ENCODE peak calls at places on chromosomes 3 and 15, in nine cellular contexts. P is breast epithelium; M is lung; S is CD8-positive, alpha-beta T cell; K is aorta; T is IMR-90; G is heart left ventricle; I is mesendoderm; V is testis. C is an unnamed sample. For H3K4me1, the result is how much of the 10 kb centered on the place peaks cover.

GRCh38 chr3:29384640-29385039 is 103.8 kb downstream of the RBMS3 start:
- DNase-seq in P (peak), I (peak), K (peak), T (peak), S (no peak), M (no peak), V (no peak), G (peak), C (peak)

GRCh38 chr3:22960326-22960984 is 242.7 kb upstream of the UBE2E2 start:
- DNase-seq in T (peak), K (peak), P (no peak), S (no peak), I (peak), G (no peak), V (peak), M (peak), C (peak)

GRCh38 chr15:46344115-46344749 is 709.4 kb downstream of the SQOR start:
- DNase-seq in P (no peak), K (no peak), I (peak), T (no peak), V (no peak), G (no peak), S (no peak), M (no peak), C (no peak)

GRCh38 chr3:162142511-162142910 is 645.9 kb downstream of the OTOL1 start:
- DNase-seq in I (no peak), M (no peak), K (no peak), S (no peak), P (no peak), T (peak), G (no peak), V (no peak), C (no peak)

GRCh38 chr15:58522391-58522790 is 90.6 kb downstream of the LIPC start:
- DNase-seq in T (no peak), V (no peak), K (peak), M (no peak), S (no peak), P (no peak), G (peak), I (no peak), C (no peak)

GRCh38 chr3:170863768-170864167 is 6.2 kb downstream of the RPL22L1 start:
- DNase-seq in I (no peak), P (no peak), M (no peak), V (no peak), K (no peak), S (no peak), G (no peak), T (no peak), C (no peak)

GRCh38 chr3:186108106-186108940 is 566 bp downstream of the ETV5 start:
- DNase-seq in T (peak), M (no peak), K (peak), I (peak), S (peak), V (peak), G (peak), P (no peak), C (peak)

GRCh38 chr3:61901986-61902385 is 340.6 kb downstream of the PTPRG start:
- DNase-seq in V (no peak), T (no peak), P (no peak), K (no peak), S (no peak), I (no peak), G (no peak), M (no peak), C (no peak)

GRCh38 chr15:74203914-74204431 is 1.4 kb upstream of the STRA6 start:
- DNase-seq in V (peak), T (peak), I (peak), M (no peak), S (no peak), K (peak), G (no peak), P (peak), C (peak)

DNA sequence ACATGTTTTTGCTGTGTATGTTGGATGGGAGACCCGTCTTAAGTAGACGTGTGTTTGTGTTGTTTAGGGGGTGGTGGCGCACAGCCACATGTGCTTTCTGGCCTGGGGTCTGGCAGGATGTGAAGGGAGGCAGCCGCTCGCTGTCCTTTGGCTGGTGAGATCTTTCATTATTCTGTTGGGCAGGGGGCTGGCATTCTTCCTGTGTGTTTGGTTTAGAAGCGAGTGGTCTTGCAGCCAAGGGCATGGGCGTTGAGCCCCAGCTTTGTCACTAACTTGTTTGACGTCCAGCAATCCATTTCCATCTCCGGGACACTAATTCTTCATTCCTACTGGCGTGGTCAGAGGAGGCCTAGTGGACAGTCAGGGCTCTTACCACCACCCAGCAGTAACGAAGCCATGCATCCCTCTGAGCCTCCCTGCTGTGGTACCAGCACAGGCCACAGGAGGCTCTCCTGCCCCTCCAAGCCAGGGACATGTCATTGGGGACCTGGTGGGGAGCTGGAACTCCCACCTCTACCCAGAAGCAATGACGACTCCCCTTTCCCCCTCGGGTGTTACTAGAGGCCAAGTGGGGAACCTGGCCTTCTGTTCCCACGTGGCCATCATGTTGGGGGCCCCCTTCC is 10.7 kb downstream of the THSD4 start:
- DNase-seq in K (no peak), T (peak), S (no peak), M (no peak), P (no peak), V (no peak), I (peak), G (no peak), C (no peak)
- H3K27ac ChIP-seq in K (peak), T (peak), S (no peak), M (peak), P (no peak), V (peak), I (no peak), G (peak), C (peak)

GRCh38 chr3:73605388-73605787 is 19.4 kb downstream of the PDZRN3 start:
- DNase-seq in P (no peak), I (no peak), G (no peak), M (no peak), K (no peak), V (no peak), T (peak), S (no peak), C (no peak)
- H3K4me1 ChIP-seq in P (under half), I (under half), G (half or more), M (under half), K (under half), V (under half), T (under half), S (under half), C (under half)

DNA sequence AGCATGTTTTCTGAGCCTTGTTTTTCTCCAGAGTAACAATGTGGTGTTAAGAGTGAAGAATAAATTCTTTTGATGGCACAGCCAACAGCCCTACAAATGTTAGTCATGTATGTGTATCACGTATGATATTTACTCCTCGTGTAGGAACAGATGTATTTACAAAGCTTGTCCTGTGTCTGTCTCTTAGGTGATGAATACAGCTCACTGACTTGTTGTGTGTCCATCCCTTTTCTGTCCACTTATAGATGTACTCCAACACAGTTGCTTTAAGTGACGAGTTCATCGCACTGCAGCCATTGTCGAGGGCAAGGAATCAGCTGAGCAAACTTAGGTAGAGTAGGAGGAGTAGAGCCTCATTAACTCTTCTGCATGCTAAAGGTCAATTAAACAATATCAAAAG is 78.1 kb downstream of the DCUN1D1 start:
- DNase-seq in T (no peak), G (no peak), S (no peak), I (no peak), M (no peak), K (no peak), V (no peak), P (no peak), C (no peak)
- H3K27ac ChIP-seq in T (no peak), G (no peak), S (no peak), I (no peak), M (no peak), K (no peak), V (no peak), P (no peak), C (no peak)

GRCh38 chr3:188286087-188286513 is 132.1 kb downstream of the LPP start:
- DNase-seq in V (no peak), P (no peak), K (peak), S (no peak), M (no peak), G (peak), T (peak), I (no peak), C (no peak)

GRCh38 chr3:188287339-188287738 is 133.4 kb downstream of the LPP start:
- DNase-seq in P (no peak), I (no peak), S (no peak), T (no peak), V (no peak), M (no peak), K (no peak), G (no peak), C (no peak)

GRCh38 chr3:188282871-188283270 is 128.9 kb downstream of the LPP start:
- DNase-seq in K (no peak), M (no peak), V (no peak), P (no peak), T (no peak), I (no peak), G (no peak), S (no peak), C (no peak)

GRCh38 chr3:188283347-188283746 is 129.4 kb downstream of the LPP start:
- DNase-seq in P (no peak), K (no peak), S (no peak), M (peak), T (peak), G (no peak), I (no peak), V (peak), C (no peak)

DNA sequence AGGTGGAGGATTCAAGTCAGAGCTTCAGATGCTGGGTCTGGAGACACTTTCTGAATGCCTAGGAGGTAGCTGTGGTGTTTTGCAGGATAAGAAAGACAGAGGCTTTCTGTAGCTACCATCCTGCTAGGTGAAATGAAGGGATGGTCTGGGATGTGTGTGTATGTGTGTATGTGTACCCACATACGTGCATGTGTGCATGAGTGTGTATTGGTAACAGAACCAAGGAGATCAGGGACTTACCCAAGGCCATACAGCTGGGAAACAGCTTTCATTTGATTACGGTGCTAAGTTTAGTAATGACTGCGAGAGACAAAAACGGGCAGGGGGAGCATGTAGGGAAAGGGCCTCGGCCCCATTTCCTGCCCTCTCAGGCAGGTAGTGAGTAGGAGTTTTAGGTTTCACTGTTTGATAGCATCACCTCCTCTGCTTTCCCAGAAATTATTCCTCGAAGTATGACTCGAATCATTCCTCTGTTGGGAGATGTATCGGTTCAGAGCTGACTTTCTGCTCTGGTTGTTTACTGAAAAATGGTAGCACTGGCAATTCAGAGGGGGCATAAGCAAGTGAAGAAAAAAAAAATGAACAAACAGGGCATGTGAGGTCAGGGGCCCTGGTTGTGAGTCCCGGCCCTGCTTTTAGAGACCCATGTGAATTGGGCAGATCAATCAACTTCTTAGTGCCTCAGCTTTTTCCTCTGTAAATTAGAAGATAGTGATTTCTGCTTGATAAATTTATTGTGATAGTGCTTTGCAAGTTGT is 130.7 kb downstream of the LPP start:
- DNase-seq in S (no peak), T (peak), I (no peak), M (no peak), P (no peak), V (no peak), K (no peak), G (no peak), C (no peak)
- H3K4me1 ChIP-seq in S (under half), T (under half), I (under half), M (under half), P (under half), V (under half), K (under half), G (half or more), C (under half)

GRCh38 chr3:71051259-71051595 is 532.3 kb downstream of the FOXP1 start:
- DNase-seq in V (no peak), K (no peak), P (no peak), S (no peak), T (no peak), G (no peak), I (no peak), M (no peak), C (no peak)
- H3K27ac ChIP-seq in V (no peak), K (no peak), P (peak), S (peak), T (peak), G (peak), I (no peak), M (no peak), C (no peak)

GRCh38 chr3:58351920-58352319 is 19.2 kb downstream of the PXK start:
- DNase-seq in G (no peak), T (no peak), P (no peak), I (peak), M (no peak), S (no peak), K (no peak), V (no peak), C (no peak)

GRCh38 chr3:58347984-58348383 is 15.3 kb downstream of the PXK start:
- DNase-seq in K (no peak), V (no peak), T (no peak), M (no peak), I (no peak), G (no peak), P (no peak), S (no peak), C (no peak)

GRCh38 chr3:58352624-58353023 is 19.9 kb downstream of the PXK start:
- DNase-seq in P (no peak), V (no peak), K (no peak), G (no peak), S (no peak), I (no peak), M (no peak), T (no peak), C (no peak)

GRCh38 chr3:58350627-58351013 is 17.9 kb downstream of the PXK start:
- DNase-seq in K (no peak), T (peak), G (no peak), M (no peak), V (no peak), P (no peak), S (no peak), I (no peak), C (no peak)

GRCh38 chr3:58349792-58350626 is 17.3 kb downstream of the PXK start:
- DNase-seq in G (no peak), P (peak), S (no peak), K (no peak), V (no peak), M (no peak), T (no peak), I (no peak), C (no peak)
- H3K4me1 ChIP-seq in G (under half), P (under half), S (under half), K (under half), V (under half), M (under half), T (under half), I (under half), C (under half)

DNA sequence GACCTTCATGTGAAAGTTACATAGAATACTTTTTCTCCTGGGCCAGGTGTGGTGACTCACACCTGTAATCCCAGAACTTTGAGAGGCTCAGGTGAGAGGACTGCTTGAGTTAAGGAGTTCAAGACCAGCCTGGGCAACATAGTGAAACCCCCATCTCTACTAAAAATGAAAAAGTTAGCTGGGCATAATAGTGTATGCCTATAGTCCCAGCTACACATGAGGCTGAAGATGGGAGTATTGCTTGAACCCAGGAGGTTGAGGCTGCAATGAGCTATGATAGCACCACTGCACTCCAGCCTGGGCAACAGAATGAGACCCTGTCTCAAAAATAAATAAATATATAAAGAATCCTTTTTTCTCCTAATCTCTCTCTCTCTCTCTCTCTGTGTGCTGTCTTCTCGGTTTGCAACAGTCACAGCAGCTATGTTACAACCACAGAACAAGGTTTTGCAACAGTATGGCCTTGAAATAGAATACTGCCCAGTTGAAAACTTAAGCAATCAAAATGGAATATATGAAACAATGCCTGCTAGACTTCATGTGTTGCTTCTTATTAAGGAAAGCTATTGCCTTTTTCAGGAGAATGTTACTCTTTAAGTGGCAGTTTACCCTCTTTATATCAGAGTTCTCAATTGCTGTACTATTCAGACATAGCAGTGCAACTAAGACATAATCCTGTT is 12.3 kb upstream of the DENND4A start:
- DNase-seq in I (no peak), G (no peak), T (peak), K (no peak), P (no peak), S (no peak), M (no peak), V (peak), C (no peak)
- H3K27ac ChIP-seq in I (no peak), G (no peak), T (no peak), K (no peak), P (no peak), S (no peak), M (peak), V (peak), C (no peak)

GRCh38 chr3:42651248-42652091 is 2.0 kb upstream of the ZBTB47 start:
- DNase-seq in P (no peak), V (no peak), S (no peak), G (no peak), M (no peak), I (peak), K (peak), T (peak), C (no peak)
- H3K4me1 ChIP-seq in P (under half), V (under half), S (under half), G (half or more), M (under half), I (under half), K (under half), T (under half), C (under half)

GRCh38 chr3:116388867-116389385 is 56.4 kb downstream of the LSAMP start:
- DNase-seq in T (no peak), M (no peak), S (no peak), G (no peak), P (no peak), V (no peak), K (no peak), I (no peak), C (no peak)
- H3K27ac ChIP-seq in T (no peak), M (no peak), S (no peak), G (no peak), P (no peak), V (no peak), K (no peak), I (no peak), C (no peak)